ENCODE peak calls at places on chromosomes 11 and 22, in ten cellular contexts. V, G, J, C, S, F, L, M, I and Q are unnamed samples.
A peak's percentile ranks its signal among the peaks of the same experiment; 100 is the strongest.

GRCh38 chr22:30038219-30038618 is 42.0 kb upstream of the HORMAD2 start:
- DNase-seq in I (peak; percentile 66), L (no peak), S (no peak), C (no peak), V (peak; percentile 85), J (peak; percentile 86), M (no peak), F (no peak), G (peak; percentile 96), Q (no peak)

GRCh38 chr22:27063381-27063780 is 406.0 kb downstream of the MIAT start:
- DNase-seq in M (no peak), L (no peak), C (no peak), G (no peak), V (no peak), S (no peak), J (no peak), I (no peak), F (no peak), Q (no peak)

GRCh38 chr22:50311606-50312351 is 4.3 kb upstream of the PLXNB2 start:
- DNase-seq in C (no peak), V (no peak), M (no peak), G (no peak), J (no peak), F (no peak), S (no peak), L (no peak), I (no peak), Q (no peak)

GRCh38 chr11:12512826-12513395 is 135.5 kb downstream of the PARVA start:
- DNase-seq in F (no peak), G (no peak), J (no peak), I (no peak), M (no peak), S (peak; percentile 18), L (no peak), C (no peak), V (no peak), Q (no peak)

GRCh38 chr22:24434472-24435322 is 7.3 kb downstream of the ADORA2A start:
- DNase-seq in M (no peak), I (no peak), V (peak; percentile 69), F (no peak), L (no peak), C (peak; percentile 90), J (no peak), G (no peak), S (no peak), Q (peak; percentile 87)

GRCh38 chr11:47185305-47186075 is 744 bp downstream of the PACSIN3 start:
- DNase-seq in L (no peak), G (no peak), M (no peak), F (peak; percentile 89), J (peak; percentile 74), C (no peak), I (peak; percentile 71), S (peak; percentile 78), V (peak; percentile 20), Q (no peak)

GRCh38 chr22:44942056-44942455 is 67.7 kb downstream of the PHF21B start:
- DNase-seq in V (no peak), L (no peak), M (no peak), F (no peak), S (no peak), I (no peak), J (no peak), C (no peak), G (no peak), Q (no peak)

GRCh38 chr11:118443590-118444218 is 7.4 kb downstream of the KMT2A start:
- DNase-seq in L (no peak), G (no peak), F (no peak), J (no peak), C (no peak), M (no peak), V (no peak), I (no peak), S (no peak), Q (peak; percentile 35)

GRCh38 chr11:47992959-47993820 is 12.8 kb downstream of the PTPRJ start:
- DNase-seq in C (no peak), I (peak; percentile 63), J (no peak), M (no peak), L (peak; percentile 29), S (no peak), V (peak; percentile 71), F (no peak), G (peak; percentile 94), Q (no peak)

GRCh38 chr22:38069372-38070249 is 12.4 kb downstream of the PICK1 start:
- DNase-seq in M (no peak), C (peak; percentile 97), V (peak; percentile 31), G (peak; percentile 26), L (no peak), J (no peak), S (no peak), F (peak; percentile 58), I (no peak), Q (no peak)

GRCh38 chr22:40418366-40419201 is 48.2 kb downstream of the SGSM3 start:
- DNase-seq in L (no peak), J (no peak), S (no peak), M (no peak), V (no peak), F (no peak), G (peak; percentile 15), C (no peak), I (no peak), Q (no peak)

GRCh38 chr11:72573380-72573949 is 100.8 kb downstream of the PDE2A start:
- DNase-seq in C (peak; percentile 33), V (peak; percentile 59), S (no peak), F (peak; percentile 78), L (no peak), G (peak; percentile 42), I (peak; percentile 63), J (peak; percentile 46), M (no peak), Q (peak; percentile 66)

GRCh38 chr11:78251083-78251699 is 62.5 kb downstream of the USP35 start:
- DNase-seq in M (no peak), F (no peak), L (no peak), G (peak; percentile 42), I (no peak), V (peak; percentile 83), C (no peak), S (no peak), J (no peak), Q (no peak)

GRCh38 chr22:17213976-17214375 is 5.3 kb downstream of the ADA2 start:
- DNase-seq in V (peak; percentile 55), F (peak; percentile 72), J (no peak), M (no peak), C (peak; percentile 18), L (no peak), I (peak; percentile 22), S (no peak), G (peak; percentile 37), Q (peak; percentile 39)

GRCh38 chr11:1384206-1384965 is 5.3 kb upstream of the BRSK2 start:
- DNase-seq in L (no peak), C (no peak), M (no peak), J (no peak), I (no peak), F (no peak), G (peak; percentile 6), V (no peak), S (no peak), Q (no peak)

GRCh38 chr11:92477686-92478085 is 253.1 kb downstream of the FAT3 start:
- DNase-seq in V (no peak), C (no peak), G (no peak), J (no peak), I (no peak), M (no peak), L (no peak), F (no peak), S (no peak), Q (no peak)

GRCh38 chr11:92480519-92480918 is 255.9 kb downstream of the FAT3 start:
- DNase-seq in G (peak; percentile 0), F (no peak), V (peak; percentile 2), J (peak; percentile 14), C (no peak), I (no peak), M (no peak), L (no peak), S (no peak), Q (no peak)

DNA sequence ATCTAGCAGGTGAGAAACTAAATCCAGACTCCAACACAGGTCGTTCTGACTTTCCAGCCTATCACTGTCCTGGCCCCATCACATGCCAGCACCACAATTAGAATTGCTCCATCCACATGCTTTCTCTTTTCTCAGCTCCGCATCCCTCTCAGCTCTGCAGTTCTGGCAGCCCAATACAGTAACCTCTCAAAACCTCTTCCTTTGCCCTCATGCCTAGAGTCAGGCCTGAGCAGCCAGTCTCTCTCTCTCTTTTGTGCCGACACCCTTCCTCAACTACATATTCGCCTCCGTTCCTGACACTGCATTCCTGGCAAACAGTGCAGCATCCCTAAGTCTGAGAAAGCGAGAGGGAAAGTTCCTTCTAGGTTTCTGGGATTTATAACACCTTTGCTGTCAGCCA is 257.9 kb downstream of the FAT3 start:
- DNase-seq in F (no peak), C (no peak), G (no peak), I (no peak), S (no peak), L (no peak), J (no peak), V (no peak), M (no peak), Q (no peak)
- TF ChIP-seq CTCF in F (no peak), C (no peak), G (no peak), I (no peak), S (no peak), L (no peak), J (no peak), V (no peak), M (no peak), Q (no peak)

GRCh38 chr11:106585061-106585460 is 433.2 kb downstream of the GUCY1A2 start:
- DNase-seq in J (peak; percentile 61), C (no peak), I (no peak), F (no peak), S (no peak), G (peak; percentile 59), V (peak; percentile 53), L (no peak), M (no peak), Q (no peak)
- TF ChIP-seq CTCF in J (peak; percentile 59), C (peak; percentile 27), I (no peak), F (peak; percentile 27), S (peak; percentile 60), G (peak; percentile 52), V (peak; percentile 44), L (peak; percentile 70), M (no peak), Q (peak; percentile 24)

DNA sequence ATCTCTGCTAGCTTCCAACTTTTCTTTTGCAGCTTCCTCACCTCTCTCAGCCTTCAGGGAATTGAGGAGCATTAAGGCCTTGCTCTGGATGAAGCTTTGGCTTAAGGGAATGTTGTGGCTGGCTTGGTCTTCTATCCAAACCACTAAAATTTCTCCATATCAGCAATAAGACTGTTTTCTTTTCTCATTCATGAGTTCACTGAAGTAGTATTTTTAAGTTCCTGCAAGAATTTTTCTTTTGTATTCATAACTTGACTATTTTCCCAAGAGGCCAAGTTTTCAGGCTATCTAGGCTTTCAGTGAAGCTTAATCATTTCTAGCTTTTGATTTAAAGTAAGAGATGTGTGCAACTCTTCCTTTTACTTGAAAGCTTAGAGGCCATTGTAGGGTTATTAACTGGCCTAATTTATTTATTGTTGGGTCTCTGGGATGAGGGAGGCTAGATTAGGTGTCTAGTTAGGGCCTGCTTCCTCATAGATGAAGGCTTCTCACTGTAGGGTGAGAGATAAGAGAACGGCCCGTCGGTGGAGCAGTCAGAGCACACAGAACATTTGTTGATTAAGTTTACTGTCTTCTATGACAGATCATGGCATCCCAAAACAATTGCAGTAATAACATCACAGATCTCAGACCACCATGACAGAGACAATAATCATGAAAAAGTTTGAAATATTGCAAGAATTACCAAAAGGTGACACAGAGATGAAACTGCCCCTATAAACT is 33.2 kb downstream of the CSF2RB start:
- DNase-seq in I (no peak), C (no peak), J (no peak), S (no peak), F (no peak), L (no peak), G (no peak), M (no peak), V (peak; percentile 17), Q (no peak)
- TF ChIP-seq CTCF in I (no peak), C (no peak), J (peak; percentile 38), S (no peak), F (no peak), L (no peak), G (no peak), M (no peak), V (peak; percentile 20), Q (peak; percentile 51)

GRCh38 chr11:17770048-17770652 is 35.6 kb downstream of the KCNC1 start:
- DNase-seq in C (no peak), I (peak; percentile 43), V (no peak), J (no peak), M (no peak), S (no peak), L (no peak), F (peak; percentile 49), G (no peak), Q (no peak)
- TF ChIP-seq CTCF in C (peak; percentile 23), I (no peak), V (peak; percentile 1), J (no peak), M (no peak), S (peak; percentile 39), L (peak; percentile 9), F (no peak), G (peak; percentile 9), Q (no peak)